ENCODE peak calls at places on chromosome 22, in seven cellular contexts. Z is K562, K is SK-N-SH, G is GM12878, T is H1, V is HCT116, P is HepG2. N is an unnamed sample.
A peak's percentile ranks its signal among the peaks of the same experiment; 100 is the strongest.

GRCh38 chr22:45010532-45010900 is 711 bp upstream of the PHF21B start:
- DNase-seq in Z (no peak), K (peak; percentile 71), G (no peak), T (no peak), V (no peak), P (no peak), N (no peak)

GRCh38 chr22:31681625-31682345 is 19.8 kb upstream of the PISD start:
- DNase-seq in Z (no peak), K (no peak), G (no peak), T (no peak), V (no peak), P (no peak), N (no peak)

GRCh38 chr22:39776295-39776694 is 117.3 kb downstream of the ENTHD1 start:
- DNase-seq in Z (no peak), K (no peak), G (no peak), T (no peak), V (no peak), P (no peak), N (no peak)

GRCh38 chr22:32407936-32408335 is 4.1 kb downstream of the RTCB start:
- DNase-seq in Z (no peak), K (no peak), G (no peak), T (no peak), V (no peak), P (no peak), N (no peak)

GRCh38 chr22:37686002-37686982 is at the start of gene NOL12:
- DNase-seq in Z (peak; percentile 85), K (peak; percentile 91), G (peak; percentile 72), T (peak; percentile 69), V (peak; percentile 86), P (peak; percentile 78), N (peak; percentile 50)

GRCh38 chr22:29308791-29309262 is 2.4 kb downstream of the GAS2L1 start:
- DNase-seq in Z (no peak), K (peak; percentile 39), G (no peak), T (no peak), V (no peak), P (no peak), N (no peak)

GRCh38 chr22:43882122-43882767 is 9.6 kb downstream of the PNPLA5 start:
- DNase-seq in Z (no peak), K (no peak), G (no peak), T (no peak), V (no peak), P (no peak), N (no peak)

GRCh38 chr22:33605686-33606085 is 314.6 kb downstream of the LARGE1 start:
- DNase-seq in Z (no peak), K (no peak), G (no peak), T (no peak), V (no peak), P (no peak), N (no peak)

GRCh38 chr22:46934746-46935491 is 172.5 kb downstream of the TBC1D22A start:
- DNase-seq in Z (peak; percentile 53), K (no peak), G (peak; percentile 17), T (no peak), V (peak; percentile 76), P (peak; percentile 84), N (peak; percentile 51)

GRCh38 chr22:39534591-39535301 is 2.2 kb upstream of the RPS19BP1 start:
- DNase-seq in Z (peak; percentile 73), K (peak; percentile 83), G (no peak), T (no peak), V (no peak), P (peak; percentile 54), N (no peak)

GRCh38 chr22:37898441-37899181 is 7.5 kb upstream of the MICALL1 start:
- DNase-seq in Z (no peak), K (no peak), G (no peak), T (no peak), V (no peak), P (peak; percentile 77), N (no peak)

GRCh38 chr22:39290724-39291161 is 28.7 kb downstream of the RPL3 start:
- DNase-seq in Z (no peak), K (no peak), G (no peak), T (no peak), V (no peak), P (peak; percentile 56), N (no peak)

GRCh38 chr22:34000879-34001526 is 80.7 kb upstream of the LARGE1 start:
- DNase-seq in Z (no peak), K (no peak), G (no peak), T (no peak), V (no peak), P (no peak), N (no peak)

GRCh38 chr22:38233427-38233826 is 31.6 kb downstream of the MAFF start:
- DNase-seq in Z (no peak), K (no peak), G (no peak), T (no peak), V (no peak), P (no peak), N (no peak)

GRCh38 chr22:45579306-45579705 is 76.6 kb downstream of the FBLN1 start:
- DNase-seq in Z (no peak), K (no peak), G (no peak), T (no peak), V (no peak), P (no peak), N (no peak)

GRCh38 chr22:32823024-32823730 is 21.7 kb downstream of the TIMP3 start:
- DNase-seq in Z (peak; percentile 48), K (peak; percentile 59), G (no peak), T (peak; percentile 59), V (peak; percentile 43), P (peak; percentile 62), N (no peak)

GRCh38 chr22:23248583-23248982 is 68.3 kb downstream of the BCR start:
- DNase-seq in Z (peak; percentile 61), K (no peak), G (no peak), T (no peak), V (no peak), P (peak; percentile 53), N (no peak)

GRCh38 chr22:31342389-31343125 is 3.6 kb downstream of the PATZ1 start:
- DNase-seq in Z (no peak), K (no peak), G (no peak), T (no peak), V (no peak), P (no peak), N (no peak)

GRCh38 chr22:50016308-50016987 is 3.9 kb upstream of the IL17REL start:
- DNase-seq in Z (no peak), K (peak; percentile 35), G (no peak), T (no peak), V (no peak), P (no peak), N (no peak)

GRCh38 chr22:50015451-50016307 is 3.1 kb upstream of the IL17REL start:
- DNase-seq in Z (peak; percentile 31), K (peak; percentile 41), G (no peak), T (no peak), V (no peak), P (no peak), N (no peak)

GRCh38 chr22:50017701-50018224 is 5.2 kb upstream of the IL17REL start:
- DNase-seq in Z (no peak), K (no peak), G (no peak), T (no peak), V (no peak), P (no peak), N (no peak)

GRCh38 chr22:50018608-50019291 is 6.2 kb upstream of the IL17REL start:
- DNase-seq in Z (no peak), K (no peak), G (no peak), T (no peak), V (no peak), P (no peak), N (no peak)

GRCh38 chr22:50016988-50017700 is 4.6 kb upstream of the IL17REL start:
- DNase-seq in Z (no peak), K (peak; percentile 27), G (peak; percentile 66), T (no peak), V (no peak), P (no peak), N (no peak)
- TF ChIP-seq SIN3A in Z (no peak), K (no peak), G (no peak), T (no peak), V (no peak), P (no peak), N (no peak)

GRCh38 chr22:20145206-20145831 is 5.5 kb downstream of the CCDC188 start:
- DNase-seq in Z (no peak), K (no peak), G (no peak), T (no peak), V (no peak), P (no peak), N (no peak)
- H3K4me1 ChIP-seq in Z (peaks cover 87% of the 10 kb centered on the region), K (no peaks in the 10 kb centered on the region), G (peaks cover 4% of the 10 kb centered on the region), T (no peaks in the 10 kb centered on the region), V (no peaks in the 10 kb centered on the region), P (peaks cover 12% of the 10 kb centered on the region), N (no peaks in the 10 kb centered on the region)

GRCh38 chr22:19972251-19972650 is 30.6 kb upstream of the TXNRD2 start:
- DNase-seq in Z (no peak), K (no peak), G (no peak), T (no peak), V (no peak), P (no peak), N (no peak)

GRCh38 chr22:19973551-19974183 is 32.0 kb upstream of the TXNRD2 start:
- DNase-seq in Z (no peak), K (no peak), G (no peak), T (no peak), V (no peak), P (no peak), N (no peak)

GRCh38 chr22:19971276-19972124 is 29.9 kb upstream of the TXNRD2 start:
- DNase-seq in Z (no peak), K (no peak), G (no peak), T (no peak), V (no peak), P (no peak), N (no peak)

GRCh38 chr22:19974233-19974861 is 32.7 kb upstream of the TXNRD2 start:
- DNase-seq in Z (peak; percentile 98), K (peak; percentile 91), G (no peak), T (peak; percentile 86), V (peak; percentile 41), P (peak; percentile 75), N (no peak)

GRCh38 chr22:19972652-19973550 is 31.3 kb upstream of the TXNRD2 start:
- DNase-seq in Z (peak; percentile 92), K (no peak), G (no peak), T (no peak), V (no peak), P (no peak), N (no peak)
- TF ChIP-seq SIN3A in Z (no peak), K (no peak), G (no peak), T (no peak), V (no peak), P (no peak), N (no peak)

GRCh38 chr22:27786253-27786898 is 15.2 kb downstream of the MN1 start:
- DNase-seq in Z (no peak), K (no peak), G (no peak), T (no peak), V (no peak), P (no peak), N (no peak)

GRCh38 chr22:27790396-27791216 is 10.9 kb downstream of the MN1 start:
- DNase-seq in Z (no peak), K (no peak), G (no peak), T (no peak), V (no peak), P (no peak), N (no peak)

GRCh38 chr22:27791494-27792241 is 9.9 kb downstream of the MN1 start:
- DNase-seq in Z (no peak), K (no peak), G (no peak), T (no peak), V (no peak), P (no peak), N (no peak)

GRCh38 chr22:27785818-27786217 is 15.7 kb downstream of the MN1 start:
- DNase-seq in Z (no peak), K (no peak), G (no peak), T (no peak), V (no peak), P (no peak), N (no peak)

GRCh38 chr22:27788889-27789288 is 12.7 kb downstream of the MN1 start:
- DNase-seq in Z (no peak), K (no peak), G (no peak), T (no peak), V (no peak), P (no peak), N (no peak)
- H3K4me1 ChIP-seq in Z (no peaks in the 10 kb centered on the region), K (no peaks in the 10 kb centered on the region), G (no peaks in the 10 kb centered on the region), T (peaks cover 30% of the 10 kb centered on the region), V (no peaks in the 10 kb centered on the region), P (no peaks in the 10 kb centered on the region), N (no peaks in the 10 kb centered on the region)

N was measured in Panc1.